ENCODE peak calls at places on chromosome 4, in eight cellular contexts. One of them, this sample, is unnamed.

GRCh38 chr4:157727163-157727562 is 445.7 kb downstream of the GASK1B start:
- DNase-seq in breast epithelium: no peak
- DNase-seq in body of pancreas: no peak
- DNase-seq in right lobe of liver: no peak
- DNase-seq in astrocyte: peak; percentile 0
- DNase-seq in upper lobe of right lung: no peak
- DNase-seq in naive thymus-derived CD4-positive, alpha-beta T cell: no peak
- DNase-seq in thoracic aorta: no peak
- DNase-seq in this sample: no peak

GRCh38 chr4:54076673-54077072 is 12.3 kb upstream of the CHIC2 start:
- DNase-seq in breast epithelium: no peak
- DNase-seq in body of pancreas: no peak
- DNase-seq in right lobe of liver: no peak
- DNase-seq in upper lobe of right lung: no peak
- DNase-seq in naive thymus-derived CD4-positive, alpha-beta T cell: no peak
- DNase-seq in thoracic aorta: no peak
- DNase-seq in astrocyte: peak; percentile 48
- DNase-seq in this sample: no peak

GRCh38 chr4:153651041-153651960 is 32.8 kb upstream of the TLR2 start:
- DNase-seq in astrocyte: no peak
- DNase-seq in thoracic aorta: no peak
- DNase-seq in naive thymus-derived CD4-positive, alpha-beta T cell: peak; percentile 48
- DNase-seq in breast epithelium: no peak
- DNase-seq in body of pancreas: peak; percentile 20
- DNase-seq in upper lobe of right lung: peak; percentile 74
- DNase-seq in right lobe of liver: peak; percentile 62
- DNase-seq in this sample: peak; percentile 45

GRCh38 chr4:37540486-37540885 is 145.7 kb downstream of the RELL1 start:
- DNase-seq in body of pancreas: no peak
- DNase-seq in right lobe of liver: no peak
- DNase-seq in naive thymus-derived CD4-positive, alpha-beta T cell: no peak
- DNase-seq in upper lobe of right lung: no peak
- DNase-seq in thoracic aorta: no peak
- DNase-seq in breast epithelium: no peak
- DNase-seq in astrocyte: peak; percentile 68
- DNase-seq in this sample: no peak

GRCh38 chr4:78928835-78929234 is 10.4 kb downstream of the PAQR3 start:
- DNase-seq in thoracic aorta: no peak
- DNase-seq in right lobe of liver: no peak
- DNase-seq in astrocyte: no peak
- DNase-seq in naive thymus-derived CD4-positive, alpha-beta T cell: no peak
- DNase-seq in breast epithelium: no peak
- DNase-seq in body of pancreas: no peak
- DNase-seq in upper lobe of right lung: no peak
- DNase-seq in this sample: peak; percentile 26

GRCh38 chr4:175637762-175638161 is 174.3 kb downstream of the GPM6A start:
- DNase-seq in thoracic aorta: no peak
- DNase-seq in astrocyte: no peak
- DNase-seq in upper lobe of right lung: no peak
- DNase-seq in body of pancreas: no peak
- DNase-seq in right lobe of liver: no peak
- DNase-seq in breast epithelium: no peak
- DNase-seq in naive thymus-derived CD4-positive, alpha-beta T cell: no peak
- DNase-seq in this sample: no peak

GRCh38 chr4:170599894-170600293 is 510.1 kb upstream of the AADAT start:
- DNase-seq in astrocyte: no peak
- DNase-seq in breast epithelium: no peak
- DNase-seq in upper lobe of right lung: no peak
- DNase-seq in body of pancreas: no peak
- DNase-seq in right lobe of liver: no peak
- DNase-seq in thoracic aorta: no peak
- DNase-seq in naive thymus-derived CD4-positive, alpha-beta T cell: no peak
- DNase-seq in this sample: no peak

GRCh38 chr4:112075129-112075753 is 70.0 kb upstream of the FAM241A start:
- DNase-seq in thoracic aorta: no peak
- DNase-seq in astrocyte: peak; percentile 32
- DNase-seq in upper lobe of right lung: no peak
- DNase-seq in naive thymus-derived CD4-positive, alpha-beta T cell: peak; percentile 2
- DNase-seq in breast epithelium: no peak
- DNase-seq in right lobe of liver: no peak
- DNase-seq in body of pancreas: peak; percentile 18
- DNase-seq in this sample: no peak

GRCh38 chr4:13534344-13535063 is 9.8 kb downstream of the NKX3-2 start:
- DNase-seq in astrocyte: no peak
- DNase-seq in upper lobe of right lung: no peak
- DNase-seq in breast epithelium: no peak
- DNase-seq in naive thymus-derived CD4-positive, alpha-beta T cell: no peak
- DNase-seq in right lobe of liver: no peak
- DNase-seq in thoracic aorta: no peak
- DNase-seq in body of pancreas: no peak
- DNase-seq in this sample: no peak

GRCh38 chr4:151753056-151753455 is 7.8 kb downstream of the GATB start:
- DNase-seq in body of pancreas: no peak
- DNase-seq in right lobe of liver: no peak
- DNase-seq in upper lobe of right lung: no peak
- DNase-seq in breast epithelium: no peak
- DNase-seq in naive thymus-derived CD4-positive, alpha-beta T cell: no peak
- DNase-seq in thoracic aorta: no peak
- DNase-seq in astrocyte: peak; percentile 39
- DNase-seq in this sample: no peak

GRCh38 chr4:109434007-109434792 is 585 bp downstream of the SEC24B start:
- DNase-seq in thoracic aorta: no peak
- DNase-seq in breast epithelium: no peak
- DNase-seq in upper lobe of right lung: peak; percentile 78
- DNase-seq in astrocyte: peak; percentile 13
- DNase-seq in body of pancreas: peak; percentile 58
- DNase-seq in right lobe of liver: peak; percentile 71
- DNase-seq in naive thymus-derived CD4-positive, alpha-beta T cell: peak; percentile 11
- DNase-seq in this sample: peak; percentile 56

GRCh38 chr4:75289843-75290616 is 224.2 kb downstream of the RCHY1 start:
- DNase-seq in right lobe of liver: no peak
- DNase-seq in thoracic aorta: no peak
- DNase-seq in naive thymus-derived CD4-positive, alpha-beta T cell: no peak
- DNase-seq in breast epithelium: no peak
- DNase-seq in upper lobe of right lung: no peak
- DNase-seq in body of pancreas: peak; percentile 9
- DNase-seq in astrocyte: no peak
- DNase-seq in this sample: no peak

GRCh38 chr4:145840162-145840768 is 98.4 kb downstream of the ZNF827 start:
- DNase-seq in upper lobe of right lung: no peak
- DNase-seq in breast epithelium: no peak
- DNase-seq in naive thymus-derived CD4-positive, alpha-beta T cell: peak; percentile 7
- DNase-seq in right lobe of liver: no peak
- DNase-seq in astrocyte: peak; percentile 32
- DNase-seq in thoracic aorta: no peak
- DNase-seq in body of pancreas: no peak
- DNase-seq in this sample: no peak

GRCh38 chr4:122832732-122833131 is 6.1 kb downstream of the FGF2 start:
- DNase-seq in astrocyte: peak; percentile 45
- DNase-seq in body of pancreas: no peak
- DNase-seq in right lobe of liver: no peak
- DNase-seq in thoracic aorta: no peak
- DNase-seq in naive thymus-derived CD4-positive, alpha-beta T cell: no peak
- DNase-seq in breast epithelium: no peak
- DNase-seq in upper lobe of right lung: no peak
- DNase-seq in this sample: no peak

DNA sequence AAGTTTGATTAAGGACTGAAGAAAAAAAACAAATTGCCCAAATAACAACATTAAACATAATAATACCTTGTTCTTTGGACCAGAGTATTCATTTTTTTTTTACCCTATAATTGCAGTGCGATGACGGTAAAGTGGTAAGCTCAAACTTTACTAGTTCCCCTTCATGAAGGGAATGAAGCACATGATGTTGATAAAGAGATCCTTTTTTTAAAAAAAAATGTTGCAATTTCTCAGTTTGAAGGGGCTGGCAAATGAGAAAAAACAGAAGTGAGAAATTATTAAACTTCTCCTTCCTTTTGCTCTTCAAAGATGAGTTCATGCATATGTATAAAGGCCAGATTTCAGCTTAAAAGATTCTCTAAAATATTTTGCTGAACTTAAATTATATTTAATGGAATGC is 231.7 kb downstream of the C4orf33 start:
- DNase-seq in astrocyte: no peak
- DNase-seq in breast epithelium: no peak
- DNase-seq in naive thymus-derived CD4-positive, alpha-beta T cell: no peak
- DNase-seq in upper lobe of right lung: no peak
- DNase-seq in thoracic aorta: no peak
- DNase-seq in right lobe of liver: no peak
- DNase-seq in body of pancreas: no peak
- DNase-seq in this sample: no peak
- H3K27ac ChIP-seq in astrocyte: no peak overlapping the region
- H3K27ac ChIP-seq in breast epithelium: no peak overlapping the region
- H3K27ac ChIP-seq in naive thymus-derived CD4-positive, alpha-beta T cell: no peak overlapping the region
- H3K27ac ChIP-seq in upper lobe of right lung: no peak overlapping the region
- H3K27ac ChIP-seq in thoracic aorta: no peak overlapping the region
- H3K27ac ChIP-seq in right lobe of liver: no peak overlapping the region
- H3K27ac ChIP-seq in body of pancreas: no peak overlapping the region
- H3K27ac ChIP-seq in this sample: no peak overlapping the region

GRCh38 chr4:173194175-173194574 is 25.6 kb downstream of the GALNT7 start:
- DNase-seq in thoracic aorta: no peak
- DNase-seq in naive thymus-derived CD4-positive, alpha-beta T cell: no peak
- DNase-seq in upper lobe of right lung: no peak
- DNase-seq in astrocyte: no peak
- DNase-seq in breast epithelium: no peak
- DNase-seq in right lobe of liver: no peak
- DNase-seq in body of pancreas: no peak
- DNase-seq in this sample: no peak
- H3K4me3 ChIP-seq in thoracic aorta: no peak overlapping the region
- H3K4me3 ChIP-seq in naive thymus-derived CD4-positive, alpha-beta T cell: no peak overlapping the region
- H3K4me3 ChIP-seq in upper lobe of right lung: no peak overlapping the region
- H3K4me3 ChIP-seq in astrocyte: no peak overlapping the region
- H3K4me3 ChIP-seq in breast epithelium: no peak overlapping the region
- H3K4me3 ChIP-seq in right lobe of liver: no peak overlapping the region
- H3K4me3 ChIP-seq in body of pancreas: no peak overlapping the region
- H3K4me3 ChIP-seq in this sample: no peak overlapping the region

GRCh38 chr4:40288547-40288946 is 46.6 kb upstream of the CHRNA9 start:
- DNase-seq in breast epithelium: no peak
- DNase-seq in body of pancreas: no peak
- DNase-seq in right lobe of liver: no peak
- DNase-seq in upper lobe of right lung: no peak
- DNase-seq in astrocyte: no peak
- DNase-seq in thoracic aorta: no peak
- DNase-seq in naive thymus-derived CD4-positive, alpha-beta T cell: no peak
- DNase-seq in this sample: no peak
- H3K4me1 ChIP-seq in breast epithelium: no peaks in the 10 kb centered on the region
- H3K4me1 ChIP-seq in body of pancreas: no peaks in the 10 kb centered on the region
- H3K4me1 ChIP-seq in right lobe of liver: no peaks in the 10 kb centered on the region
- H3K4me1 ChIP-seq in upper lobe of right lung: no peaks in the 10 kb centered on the region
- H3K4me1 ChIP-seq in astrocyte: no peaks in the 10 kb centered on the region
- H3K4me1 ChIP-seq in thoracic aorta: no peaks in the 10 kb centered on the region
- H3K4me1 ChIP-seq in naive thymus-derived CD4-positive, alpha-beta T cell: peaks cover 27% of the 10 kb centered on the region
- H3K4me1 ChIP-seq in this sample: no peaks in the 10 kb centered on the region

DNA sequence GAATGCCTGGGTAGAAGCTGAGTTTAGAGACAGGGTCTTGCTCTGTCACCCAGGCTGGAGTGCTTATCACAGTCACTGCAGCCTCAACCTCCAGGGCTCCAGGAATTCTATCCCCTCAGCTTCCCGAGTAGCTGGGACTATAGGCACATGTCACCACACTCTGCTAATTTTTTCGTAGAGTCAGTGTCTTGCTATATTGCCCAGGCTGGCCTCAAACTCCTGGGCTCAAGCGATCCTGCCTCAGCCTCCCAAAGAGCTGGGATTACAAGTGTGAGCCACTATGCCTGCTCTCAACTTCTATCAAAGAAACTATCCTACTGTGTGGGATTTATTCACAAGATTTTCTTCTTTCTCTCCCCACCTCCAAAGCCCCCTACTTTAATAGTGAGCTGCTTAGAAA is 15.7 kb downstream of the MAPK10 start:
- DNase-seq in upper lobe of right lung: no peak
- DNase-seq in right lobe of liver: no peak
- DNase-seq in body of pancreas: no peak
- DNase-seq in astrocyte: no peak
- DNase-seq in breast epithelium: no peak
- DNase-seq in naive thymus-derived CD4-positive, alpha-beta T cell: no peak
- DNase-seq in thoracic aorta: no peak
- DNase-seq in this sample: no peak
- H3K27ac ChIP-seq in upper lobe of right lung: no peak overlapping the region
- H3K27ac ChIP-seq in right lobe of liver: no peak overlapping the region
- H3K27ac ChIP-seq in body of pancreas: no peak overlapping the region
- H3K27ac ChIP-seq in astrocyte: no peak overlapping the region
- H3K27ac ChIP-seq in breast epithelium: no peak overlapping the region
- H3K27ac ChIP-seq in naive thymus-derived CD4-positive, alpha-beta T cell: no peak overlapping the region
- H3K27ac ChIP-seq in thoracic aorta: no peak overlapping the region
- H3K27ac ChIP-seq in this sample: no peak overlapping the region